ENCODE peak calls at places on chromosomes 16 and 17, in eight cellular contexts. T, M, B, V, K, X, Q and I are unnamed samples.

GRCh38 chr16:20910781-20911321 is 10.3 kb downstream of the LYRM1 start:
- DNase-seq in T (peak), M (peak), B (no peak), V (no peak), K (no peak), X (peak), Q (no peak), I (peak)

GRCh38 chr16:89909777-89910716 is 8.6 kb upstream of the MC1R start:
- DNase-seq in T (peak), M (peak), B (peak), V (no peak), K (no peak), X (peak), Q (peak), I (peak)

GRCh38 chr17:33228548-33228947 is 64.5 kb downstream of the ASIC2 start:
- DNase-seq in T (no peak), M (no peak), B (no peak), V (no peak), K (no peak), X (no peak), Q (no peak), I (no peak)

GRCh38 chr17:54754560-54754959 is 146.1 kb upstream of the TOM1L1 start:
- DNase-seq in T (no peak), M (no peak), B (peak), V (no peak), K (no peak), X (no peak), Q (no peak), I (no peak)

GRCh38 chr16:87698676-87699179 is 67.1 kb downstream of the KLHDC4 start:
- DNase-seq in T (no peak), M (no peak), B (no peak), V (no peak), K (no peak), X (no peak), Q (no peak), I (no peak)

GRCh38 chr17:41772218-41772585 is 14.3 kb downstream of the JUP start:
- DNase-seq in T (peak), M (no peak), B (no peak), V (no peak), K (no peak), X (no peak), Q (no peak), I (peak)

GRCh38 chr17:4711671-4712111 is 1.3 kb downstream of the ARRB2 start:
- DNase-seq in T (no peak), M (no peak), B (no peak), V (no peak), K (no peak), X (no peak), Q (no peak), I (no peak)

GRCh38 chr17:42135664-42136653 is 13.4 kb downstream of the HSPB9 start:
- DNase-seq in T (peak), M (peak), B (no peak), V (no peak), K (no peak), X (peak), Q (no peak), I (no peak)

GRCh38 chr17:5619088-5619740 is 34.9 kb upstream of the NLRP1 start:
- DNase-seq in T (no peak), M (peak), B (no peak), V (no peak), K (no peak), X (no peak), Q (no peak), I (no peak)

GRCh38 chr16:22161999-22162657 is at the start of gene SDR42E2:
- DNase-seq in T (no peak), M (no peak), B (peak), V (peak), K (no peak), X (no peak), Q (peak), I (no peak)

GRCh38 chr16:626174-626765 is 4.5 kb upstream of the WFIKKN1 start:
- DNase-seq in T (no peak), M (no peak), B (no peak), V (no peak), K (no peak), X (no peak), Q (no peak), I (no peak)

GRCh38 chr17:77264617-77265230 is 124.0 kb downstream of the SEC14L1 start:
- DNase-seq in T (no peak), M (no peak), B (no peak), V (no peak), K (no peak), X (no peak), Q (no peak), I (no peak)

GRCh38 chr17:63930951-63931575 is 1.1 kb downstream of the CD79B start:
- DNase-seq in T (no peak), M (peak), B (peak), V (peak), K (no peak), X (no peak), Q (peak), I (no peak)

GRCh38 chr16:79843631-79844043 is 243.1 kb upstream of the MAF start:
- DNase-seq in T (peak), M (no peak), B (no peak), V (no peak), K (no peak), X (no peak), Q (no peak), I (peak)

GRCh38 chr16:11796227-11797165 is 562 bp downstream of the ZC3H7A start:
- DNase-seq in T (no peak), M (peak), B (no peak), V (no peak), K (no peak), X (peak), Q (peak), I (no peak)